ENCODE peak calls at places on chromosomes 4 and X, in five cellular contexts. Y is GM12878, Z is HepG2, T is HCT116, P is K562. J is an unnamed sample.

GRCh38 chr4:105990933-105991332 is 95.7 kb downstream of the NPNT start:
- DNase-seq in Y (no peak), Z (no peak), T (peak), P (no peak), J (peak)

GRCh38 chrX:39893417-39894338 is 204.1 kb downstream of the BCOR start:
- DNase-seq in Y (no peak), Z (no peak), T (no peak), P (no peak), J (no peak)

GRCh38 chrX:149937881-149938426 is 337 bp downstream of the EOLA2 start:
- DNase-seq in Y (no peak), Z (no peak), T (no peak), P (no peak), J (no peak)

GRCh38 chrX:138710866-138711331 is 618 bp downstream of the FGF13 start:
- DNase-seq in Y (no peak), Z (no peak), T (no peak), P (no peak), J (no peak)

GRCh38 chrX:154607370-154607769 is 11.7 kb downstream of the CTAG1B start:
- DNase-seq in Y (no peak), Z (peak), T (no peak), P (no peak), J (no peak)

GRCh38 chrX:95071621-95072020 is 1397.6 kb downstream of the FAM133A start:
- DNase-seq in Y (no peak), Z (no peak), T (no peak), P (no peak), J (no peak)

GRCh38 chr4:39706334-39706733 is 8.4 kb downstream of the UBE2K start:
- DNase-seq in Y (no peak), Z (peak), T (peak), P (no peak), J (no peak)

GRCh38 chr4:176339936-176340761 is 20.4 kb downstream of the SPCS3 start:
- DNase-seq in Y (no peak), Z (no peak), T (no peak), P (no peak), J (peak)

GRCh38 chr4:165928601-165929000 is 55.6 kb downstream of the TLL1 start:
- DNase-seq in Y (no peak), Z (no peak), T (no peak), P (no peak), J (no peak)

GRCh38 chrX:83819304-83819703 is 41.6 kb upstream of the CYLC1 start:
- DNase-seq in Y (no peak), Z (no peak), T (no peak), P (no peak), J (no peak)

DNA sequence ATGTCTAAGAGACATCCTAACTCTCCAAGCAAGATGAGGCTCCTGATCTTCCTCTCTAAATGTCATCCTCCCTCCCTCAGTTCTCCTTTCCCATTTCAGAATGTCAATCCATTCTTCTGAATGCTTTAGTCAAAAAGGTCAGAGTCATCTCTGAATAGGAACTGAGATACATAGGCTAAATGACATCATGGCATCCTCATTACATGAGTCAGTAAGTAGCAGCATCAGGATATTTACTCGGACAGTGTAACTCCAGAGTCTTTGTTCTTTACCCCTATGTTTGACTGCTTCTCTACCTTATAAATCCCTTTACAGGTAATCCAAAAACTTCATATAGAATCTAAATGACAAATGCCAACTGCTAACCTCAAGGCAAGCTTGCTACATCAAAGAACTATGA is 129.7 kb downstream of the PACRGL start:
- DNase-seq in Y (no peak), Z (no peak), T (no peak), P (no peak), J (no peak)
- TF ChIP-seq ZBTB33 in Y (no peak), Z (no peak), T (no peak), P (no peak), J (no peak)

GRCh38 chrX:134758652-134759051 is 100.4 kb upstream of the PLAC1 start:
- DNase-seq in Y (no peak), Z (no peak), T (no peak), P (no peak), J (no peak)

GRCh38 chrX:134761788-134762187 is 103.5 kb upstream of the PLAC1 start:
- DNase-seq in Y (no peak), Z (peak), T (no peak), P (no peak), J (peak)

GRCh38 chrX:134760671-134761070 is 102.4 kb upstream of the PLAC1 start:
- DNase-seq in Y (no peak), Z (no peak), T (no peak), P (no peak), J (no peak)

DNA sequence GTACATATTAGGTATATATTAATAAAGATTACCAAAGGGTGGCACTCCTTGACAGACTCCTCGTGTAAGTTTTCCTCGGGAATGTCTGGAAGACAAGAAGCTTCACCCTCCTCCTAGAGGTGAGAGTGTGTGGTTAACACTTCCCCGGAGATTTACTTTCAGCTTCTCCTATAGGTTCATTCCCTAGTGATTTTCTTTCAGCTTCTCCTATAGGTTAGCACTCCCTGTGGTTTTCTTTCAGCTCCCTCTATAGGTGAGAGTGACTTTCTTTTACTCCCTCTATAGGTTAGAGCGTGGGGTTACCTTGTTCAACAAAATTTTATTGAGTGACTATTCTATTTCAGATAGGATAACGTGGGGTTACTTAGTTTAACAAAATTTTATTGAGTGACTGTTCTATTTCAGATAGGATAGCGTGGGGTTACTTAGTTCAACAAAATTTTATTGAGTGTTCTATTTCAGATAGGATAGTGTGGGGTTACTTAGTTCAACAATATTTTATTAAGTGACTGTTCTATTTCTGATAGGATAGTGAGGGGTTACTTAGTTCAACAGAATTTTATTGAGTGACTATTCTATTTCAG is 106.0 kb upstream of the PLAC1 start:
- DNase-seq in Y (no peak), Z (peak), T (peak), P (peak), J (peak)
- TF ChIP-seq ZBTB33 in Y (no peak), Z (no peak), T (no peak), P (no peak), J (no peak)

DNA sequence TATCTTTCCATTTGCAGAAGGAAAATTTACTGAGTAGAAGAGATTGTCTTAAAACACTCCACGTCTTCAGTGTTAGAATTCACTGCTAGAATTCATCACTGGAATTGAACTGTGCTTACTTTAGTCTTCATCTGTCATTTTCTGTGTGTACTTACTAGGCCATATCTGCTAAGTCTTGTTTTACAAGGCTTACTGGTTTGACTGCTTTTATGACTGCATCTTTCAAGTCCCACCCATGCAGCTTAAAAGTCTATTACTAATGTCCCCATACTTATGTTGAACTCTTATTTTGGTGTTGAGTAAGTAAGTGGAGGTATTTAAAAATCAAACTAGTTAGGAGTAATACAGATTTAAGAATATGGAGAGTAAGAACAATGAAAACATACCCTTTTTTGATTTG is 14.6 kb downstream of the CLCN3 start:
- DNase-seq in Y (no peak), Z (no peak), T (no peak), P (no peak), J (no peak)
- TF ChIP-seq ZBTB33 in Y (no peak), Z (no peak), T (no peak), P (no peak), J (no peak)

GRCh38 chrX:130165181-130165702 is 399 bp downstream of the AIFM1 start:
- DNase-seq in Y (no peak), Z (peak), T (no peak), P (peak), J (peak)
- TF ChIP-seq ZBTB33 in Y (no peak), Z (no peak), T (no peak), P (no peak), J (no peak)